ENCODE peak calls at places on chromosomes 7 and 10, in four cellular contexts. K, T, H and I are unnamed samples.
A peak's percentile ranks its signal among the peaks of the same experiment; 100 is the strongest.

GRCh38 chr7:29289156-29290021 is 94.8 kb downstream of the CHN2 start:
- DNase-seq in H (peak; percentile 63), T (no peak), K (no peak), I (no peak)

GRCh38 chr10:119768455-119769094 is 42.7 kb downstream of the INPP5F start:
- DNase-seq in T (no peak), H (no peak), K (no peak), I (no peak)

GRCh38 chr7:1539346-1540321 is 9.1 kb downstream of the MAFK start:
- DNase-seq in T (no peak), H (no peak), K (no peak), I (no peak)

GRCh38 chr7:139245401-139245800 is 14.4 kb downstream of the UBN2 start:
- DNase-seq in T (no peak), K (no peak), H (no peak), I (no peak)

GRCh38 chr7:84912993-84913635 is 273.7 kb downstream of the SEMA3D start:
- DNase-seq in K (peak; percentile 31), T (no peak), H (no peak), I (no peak)

GRCh38 chr7:155584763-155585531 is 38.6 kb upstream of the CNPY1 start:
- DNase-seq in K (no peak), T (no peak), H (no peak), I (peak; percentile 56)

GRCh38 chr7:134827889-134828288 is 48.5 kb downstream of the CALD1 start:
- DNase-seq in H (no peak), K (no peak), T (no peak), I (no peak)

GRCh38 chr10:72069751-72070501 is 18.4 kb downstream of the SPOCK2 start:
- DNase-seq in T (no peak), H (no peak), K (peak; percentile 60), I (no peak)

GRCh38 chr10:100307716-100308115 is 21.2 kb upstream of the BLOC1S2 start:
- DNase-seq in K (no peak), T (no peak), H (no peak), I (no peak)

GRCh38 chr10:74293686-74294365 is 142.8 kb downstream of the ADK start:
- DNase-seq in K (no peak), T (no peak), H (no peak), I (peak; percentile 38)
- TF ChIP-seq HMGXB4 in K (no peak), T (no peak), H (no peak), I (no peak)

DNA sequence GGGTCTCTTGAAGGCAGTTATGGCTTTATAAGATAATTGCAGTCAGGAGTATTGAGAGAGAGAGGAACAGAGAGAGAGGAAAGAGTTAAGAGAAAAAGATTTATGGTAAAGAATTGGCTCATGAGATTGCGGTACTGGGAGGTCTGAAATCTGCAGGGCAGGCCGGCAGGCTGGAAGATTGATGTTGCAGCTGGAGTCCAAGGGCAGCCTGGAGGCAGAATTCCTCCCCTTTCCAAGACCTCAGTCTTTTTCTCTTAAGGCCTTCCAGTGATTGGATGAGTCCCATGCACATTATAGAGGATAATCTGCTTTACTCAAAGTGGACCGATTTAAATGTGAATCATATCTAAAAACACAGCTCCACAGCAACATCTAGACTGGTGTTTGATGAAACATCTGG is 68.4 kb downstream of the HACD1 start:
- DNase-seq in T (no peak), H (no peak), K (no peak), I (no peak)
- TF ChIP-seq HMGXB4 in T (no peak), H (no peak), K (no peak), I (no peak)

GRCh38 chr10:104351067-104351681 is 2.5 kb upstream of the CFAP58 start:
- DNase-seq in K (no peak), T (no peak), H (no peak), I (no peak)

GRCh38 chr10:104349623-104350142 is 4.0 kb upstream of the CFAP58 start:
- DNase-seq in T (no peak), H (peak; percentile 79), K (no peak), I (no peak)

GRCh38 chr10:104353325-104354048 is at the start of gene CFAP58:
- DNase-seq in K (peak; percentile 98), H (peak; percentile 45), T (peak; percentile 85), I (peak; percentile 91)

GRCh38 chr10:104350146-104350635 is 3.4 kb upstream of the CFAP58 start:
- DNase-seq in T (peak; percentile 62), H (peak; percentile 66), K (no peak), I (peak; percentile 73)

DNA sequence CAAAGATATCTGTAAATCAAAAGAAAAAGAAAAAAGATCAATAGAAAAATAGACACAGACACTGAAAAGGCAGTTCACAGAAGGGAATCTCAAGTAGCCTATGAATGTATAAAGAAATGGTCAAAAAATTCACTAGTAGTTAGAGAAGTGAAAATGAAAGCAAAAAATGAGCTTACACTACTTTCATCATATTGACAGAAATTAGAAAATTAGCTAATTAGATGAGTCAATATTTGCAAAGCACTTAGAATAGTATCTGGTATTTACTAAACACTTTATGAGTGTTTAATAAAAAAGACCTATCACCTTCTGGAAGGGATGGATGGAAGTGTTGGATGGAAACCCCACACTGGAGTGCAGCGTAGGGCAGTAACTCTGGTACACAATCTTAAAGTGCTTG is 1.7 kb upstream of the CFAP58 start:
- DNase-seq in T (no peak), K (no peak), H (no peak), I (no peak)
- TF ChIP-seq HMGXB4 in T (no peak), K (no peak), H (no peak), I (no peak)

GRCh38 chr7:26549281-26549943 is 257.8 kb downstream of the SNX10 start:
- DNase-seq in K (no peak), T (no peak), H (no peak), I (no peak)
- TF ChIP-seq HMGXB4 in K (no peak), T (no peak), H (no peak), I (no peak)

GRCh38 chr7:100366411-100367250 is 6.7 kb upstream of the PILRA start:
- DNase-seq in T (no peak), H (no peak), K (no peak), I (peak; percentile 20)
- TF ChIP-seq HMGXB4 in T (no peak), H (no peak), K (no peak), I (no peak)